ENCODE peak calls at places on chromosomes 16 and 17, in four cellular contexts. F is fibroblast of lung, A is PC-3, S is spleen. B is an unnamed sample. For H3K27me3, the result is how much of the 10 kb centered on the place peaks cover.

GRCh38 chr17:14038206-14038605 is 31.1 kb upstream of the COX10 start:
- DNase-seq in S (no peak), A (no peak), F (peak), B (no peak)

GRCh38 chr17:8894673-8895578 is 27.5 kb upstream of the PIK3R6 start:
- DNase-seq in A (peak), S (peak), F (peak), B (no peak)

GRCh38 chr17:27657620-27658019 is 26.6 kb downstream of the LGALS9 start:
- DNase-seq in A (peak), S (peak), F (peak), B (peak)

GRCh38 chr16:84379008-84379730 is 10.8 kb downstream of the ATP2C2 start:
- DNase-seq in F (no peak), S (peak), A (no peak), B (no peak)

GRCh38 chr16:80150978-80151705 is 389.7 kb upstream of the DYNLRB2 start:
- DNase-seq in A (no peak), S (no peak), F (no peak), B (no peak)

GRCh38 chr17:28725660-28726395 is at the start of gene TLCD1:
- DNase-seq in F (peak), A (peak), S (peak), B (peak)

GRCh38 chr17:36532435-36532975 is 2.2 kb downstream of the MYO19 start:
- DNase-seq in A (no peak), S (no peak), F (no peak), B (no peak)

GRCh38 chr17:37490638-37491614 is 1.2 kb downstream of the DUSP14 start:
- DNase-seq in F (peak), S (no peak), A (peak), B (peak)

GRCh38 chr16:67013823-67014640 is 14.9 kb upstream of the CBFB start:
- DNase-seq in S (peak), A (peak), F (peak), B (peak)

GRCh38 chr17:82600731-82601446 is 47.4 kb downstream of the WDR45B start:
- DNase-seq in S (no peak), A (no peak), F (no peak), B (no peak)

GRCh38 chr17:19398301-19399181 is 11.6 kb upstream of the MFAP4 start:
- DNase-seq in S (peak), A (peak), F (peak), B (peak)

GRCh38 chr16:54446639-54447038 is 160.1 kb upstream of the IRX3 start:
- DNase-seq in S (no peak), A (no peak), F (peak), B (no peak)

GRCh38 chr17:57407287-57408063 is 151.2 kb downstream of the MSI2 start:
- DNase-seq in S (no peak), A (peak), F (no peak), B (no peak)

GRCh38 chr16:53770641-53771040 is 66.7 kb downstream of the FTO start:
- DNase-seq in F (no peak), S (no peak), A (peak), B (no peak)

GRCh38 chr17:8426094-8426720 is 9.5 kb upstream of the NDEL1 start:
- DNase-seq in F (no peak), S (no peak), A (no peak), B (no peak)

GRCh38 chr17:38897176-38897575 is 27.3 kb downstream of the LASP1 start:
- DNase-seq in A (no peak), F (no peak), S (peak), B (no peak)

GRCh38 chr17:45731459-45731858 is 52.7 kb upstream of the CRHR1 start:
- DNase-seq in S (no peak), F (no peak), A (no peak), B (no peak)

GRCh38 chr16:89954462-89954861 is 5.9 kb downstream of the DEF8 start:
- DNase-seq in A (no peak), F (no peak), S (no peak), B (no peak)

GRCh38 chr16:3461120-3461519 is 17.6 kb downstream of the NAA60 start:
- DNase-seq in A (no peak), S (no peak), F (no peak), B (peak)

GRCh38 chr17:76000016-76000754 is 470 bp upstream of the CDK3 start:
- DNase-seq in S (peak), F (peak), A (peak), B (no peak)

GRCh38 chr17:55726440-55726839 is 3.8 kb upstream of the TMEM100 start:
- DNase-seq in S (no peak), A (peak), F (peak), B (no peak)

DNA sequence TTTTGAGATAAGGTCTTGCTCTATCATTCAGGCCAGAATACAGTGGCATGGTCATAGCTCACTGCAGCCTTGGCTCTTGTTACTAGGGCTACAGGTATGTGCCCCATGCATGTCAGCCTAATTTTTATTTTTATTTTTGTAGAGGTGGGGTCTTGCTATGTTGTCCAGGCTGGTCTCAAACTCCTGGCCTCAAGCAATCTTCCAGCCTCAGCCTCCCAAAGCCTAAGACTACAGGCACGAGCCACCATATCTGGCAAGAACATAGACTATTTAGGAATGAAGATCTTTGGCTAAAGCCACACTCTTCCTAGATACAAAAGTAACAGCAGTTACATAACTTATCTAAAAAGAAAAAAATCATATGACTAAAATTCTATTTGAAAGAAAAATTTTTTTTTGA is 15.6 kb upstream of the DDX19A start:
- DNase-seq in F (no peak), A (no peak), S (no peak), B (no peak)
- H3K27ac ChIP-seq in F (no peak), A (no peak), S (no peak), B (no peak)

DNA sequence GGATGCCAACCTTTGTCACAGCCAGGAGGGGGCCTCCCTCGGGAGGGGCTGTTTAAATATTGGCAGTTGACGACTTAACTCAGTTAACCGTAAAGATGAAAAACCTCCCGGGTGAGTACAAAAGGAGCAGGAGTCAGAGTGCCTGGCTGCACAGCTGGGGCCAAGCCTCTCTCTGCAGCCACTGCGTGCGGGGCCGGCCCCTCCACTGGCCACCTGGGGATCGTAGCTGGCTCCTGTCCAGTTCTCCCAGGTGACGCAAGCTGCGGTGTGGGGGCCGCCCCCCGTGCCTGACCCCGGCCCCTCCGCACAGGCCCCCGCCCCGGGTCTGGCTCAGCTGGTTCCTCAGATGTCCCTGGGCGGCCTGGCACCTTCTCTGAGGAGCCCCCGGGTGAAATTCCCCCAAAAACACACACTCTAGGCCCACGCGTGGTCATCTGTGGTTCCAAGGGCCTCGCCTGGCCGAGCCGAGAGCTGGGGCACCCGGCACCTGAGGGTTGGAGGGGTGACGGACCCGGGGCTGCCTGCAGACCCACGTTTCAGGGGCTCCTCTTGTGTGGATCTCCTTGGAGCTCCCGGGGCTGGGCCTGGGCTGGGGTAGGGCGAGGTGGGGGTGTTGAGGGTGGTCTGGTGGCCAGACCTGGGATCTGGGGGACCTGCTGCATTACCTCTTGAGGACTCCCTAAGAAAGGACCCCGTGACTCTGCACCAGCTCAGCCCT is 7.4 kb upstream of the CACNA1H start:
- DNase-seq in F (no peak), S (no peak), A (no peak), B (no peak)
- H3K27me3 ChIP-seq in F (under half), S (under half), A (under half), B (under half)

DNA sequence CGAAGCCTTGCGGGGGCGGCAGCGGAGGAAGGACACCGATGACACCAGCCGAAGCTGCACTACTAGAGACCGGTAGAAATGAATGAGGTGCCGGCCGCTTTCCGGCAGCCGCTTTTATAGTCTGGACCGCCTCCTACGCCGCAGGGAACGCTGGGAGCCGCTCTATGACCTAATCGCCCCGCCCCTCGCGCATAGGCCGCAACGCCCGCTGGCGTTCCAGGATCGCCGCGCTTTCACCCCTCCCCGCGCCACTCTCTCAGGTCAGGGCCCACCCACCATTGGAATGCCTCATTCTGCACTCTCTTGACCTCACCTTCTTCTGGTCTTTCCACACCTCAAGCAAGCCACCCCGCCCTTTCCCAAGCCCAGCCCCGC is at the start of gene DDX5:
- DNase-seq in S (peak), A (peak), F (peak), B (peak)
- H3K27ac ChIP-seq in S (peak), A (peak), F (peak), B (peak)

DNA sequence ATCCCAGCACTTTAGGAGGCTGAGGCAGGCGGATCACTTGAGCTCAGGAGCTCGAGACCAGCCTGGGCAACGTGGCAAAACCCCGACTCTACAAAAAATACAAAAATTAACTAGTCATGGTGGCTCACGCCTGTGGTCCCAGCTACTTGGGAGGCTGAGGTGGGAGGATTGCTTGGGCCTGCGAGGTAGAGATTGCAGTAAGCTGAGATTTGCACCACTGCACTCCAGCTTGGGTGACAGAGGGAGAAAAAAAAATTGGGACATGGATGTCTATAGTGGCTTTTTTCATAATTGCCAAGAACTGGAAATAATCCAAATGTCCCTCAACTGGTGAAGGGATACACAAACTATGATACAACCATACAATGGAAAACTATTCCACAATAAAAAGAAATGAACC is 28.6 kb downstream of the OSBPL7 start:
- DNase-seq in F (no peak), S (no peak), A (no peak), B (no peak)
- H3K27me3 ChIP-seq in F (under half), S (half or more), A (half or more), B (under half)

GRCh38 chr17:32822996-32823395 is 53.9 kb downstream of the MYO1D start:
- DNase-seq in A (no peak), S (no peak), F (no peak), B (no peak)
- H3K27ac ChIP-seq in A (no peak), S (no peak), F (no peak), B (peak)

GRCh38 chr17:48190871-48191270 is 83.3 kb downstream of the SNX11 start:
- DNase-seq in A (no peak), S (no peak), F (no peak), B (no peak)
- H3K27me3 ChIP-seq in A (under half), S (under half), F (under half), B (under half)

GRCh38 chr16:88871730-88872416 is 5.4 kb upstream of the PABPN1L start:
- DNase-seq in F (no peak), A (no peak), S (no peak), B (no peak)
- H3K27ac ChIP-seq in F (no peak), A (no peak), S (no peak), B (no peak)

DNA sequence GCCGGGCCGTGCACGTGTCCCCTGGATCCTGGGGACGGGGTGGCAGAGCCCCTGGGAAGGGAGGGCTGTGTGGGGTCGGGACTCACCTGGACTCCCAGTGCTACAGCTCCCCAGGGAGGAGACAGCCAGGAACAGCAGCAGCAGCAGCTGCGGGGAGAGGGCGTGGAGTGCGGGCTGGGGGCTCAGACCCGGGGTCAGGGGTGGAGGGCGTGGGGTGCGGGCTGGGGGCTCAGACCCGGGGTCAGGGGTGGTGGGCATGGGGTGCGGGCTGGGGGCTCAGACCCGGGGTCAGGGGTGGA is 20.7 kb downstream of the TPSD1 start:
- DNase-seq in F (no peak), S (no peak), A (no peak), B (no peak)
- H3K27me3 ChIP-seq in F (under half), S (half or more), A (under half), B (under half)

DNA sequence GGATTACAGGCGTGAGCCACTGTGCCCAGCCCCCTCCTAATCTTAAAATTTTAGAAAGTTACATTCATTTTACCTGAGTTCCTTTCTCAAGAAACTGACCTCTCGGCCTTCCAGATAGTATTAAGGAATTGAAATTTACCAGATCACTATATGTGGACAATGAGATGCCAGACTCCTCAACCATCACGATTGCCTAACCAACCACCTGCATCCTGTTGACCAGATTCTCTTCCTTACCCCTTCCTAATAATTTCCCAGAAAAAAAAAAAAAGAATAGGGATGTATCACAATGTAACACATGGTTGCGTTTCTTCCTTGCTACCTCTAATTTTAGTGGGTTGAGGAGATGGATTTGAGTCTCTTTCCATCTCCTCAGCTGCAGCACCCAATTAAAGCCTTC is 72.1 kb downstream of the BMERB1 start:
- DNase-seq in F (no peak), A (no peak), S (no peak), B (no peak)
- H3K27ac ChIP-seq in F (no peak), A (no peak), S (no peak), B (no peak)

GRCh38 chr16:4946917-4947316 is 10.0 kb upstream of the PPL start:
- DNase-seq in F (no peak), S (no peak), A (no peak), B (no peak)
- H3K27me3 ChIP-seq in F (under half), S (under half), A (under half), B (under half)

B was measured in aorta.